ENCODE peak calls at places on chromosomes 5 and 9, in eight cellular contexts. D is NCI-H1092; S is PC-9; O is stomach; E is activated T-cell treated with anti-CD3 and anti-CD28 coated beads for 24 hours; L is stimulated activated naive CD4-positive, alpha-beta T cell; X is endothelial cell; H is CD4-positive, alpha-beta memory T cell. Z is an unnamed sample.

GRCh38 chr9:94860678-94861588 is 134.4 kb downstream of the AOPEP start:
- DNase-seq in D (no peak), S (peak), X (no peak), H (peak), E (peak), O (peak), L (peak), Z (no peak)

GRCh38 chr5:169745441-169746146 is 108.5 kb downstream of the DOCK2 start:
- DNase-seq in H (no peak), E (no peak), O (no peak), S (peak), X (no peak), D (no peak), L (no peak), Z (no peak)

GRCh38 chr5:375336-375920 is 53.9 kb downstream of the AHRR start:
- DNase-seq in E (no peak), D (no peak), X (no peak), L (no peak), O (no peak), H (no peak), S (no peak), Z (no peak)

GRCh38 chr5:154487541-154487940 is 9.5 kb upstream of the HAND1 start:
- DNase-seq in E (peak), H (no peak), L (no peak), X (no peak), O (no peak), S (no peak), D (no peak), Z (no peak)

GRCh38 chr9:106893088-106893487 is 30.1 kb downstream of the ZNF462 start:
- DNase-seq in L (no peak), H (no peak), E (no peak), S (peak), X (no peak), O (no peak), D (no peak), Z (no peak)

GRCh38 chr9:68685770-68686169 is 19.3 kb upstream of the PIP5K1B start:
- DNase-seq in X (peak), H (no peak), E (no peak), L (no peak), O (peak), D (no peak), S (no peak), Z (no peak)

GRCh38 chr5:43661102-43661501 is 58.1 kb downstream of the NNT start:
- DNase-seq in E (no peak), H (no peak), D (no peak), O (no peak), X (peak), S (peak), L (no peak), Z (peak)

GRCh38 chr5:149420509-149421371 is 41.6 kb upstream of the IL17B start:
- DNase-seq in D (no peak), S (no peak), O (peak), L (no peak), E (no peak), X (no peak), H (no peak), Z (no peak)

GRCh38 chr5:74251106-74252032 is 389.2 kb downstream of the ENC1 start:
- DNase-seq in X (peak), O (no peak), H (no peak), L (no peak), E (no peak), D (no peak), S (peak), Z (no peak)

GRCh38 chr5:82821978-82822927 is 254.9 kb downstream of the TMEM167A start:
- DNase-seq in O (no peak), S (no peak), E (no peak), H (no peak), X (no peak), L (no peak), D (no peak), Z (no peak)

GRCh38 chr9:27499481-27499880 is 24.6 kb upstream of the IFNK start:
- DNase-seq in X (no peak), O (no peak), S (peak), E (no peak), L (no peak), D (no peak), H (no peak), Z (no peak)

GRCh38 chr5:77936365-77936693 is 160.2 kb upstream of the TBCA start:
- DNase-seq in S (no peak), O (no peak), L (no peak), E (no peak), D (no peak), H (no peak), X (no peak), Z (no peak)

GRCh38 chr5:32837211-32837610 is 126.1 kb downstream of the NPR3 start:
- DNase-seq in X (no peak), S (no peak), H (no peak), E (no peak), L (no peak), D (no peak), O (no peak), Z (no peak)

GRCh38 chr5:94802450-94802849 is 184.0 kb downstream of the SLF1 start:
- DNase-seq in H (no peak), S (no peak), L (no peak), X (no peak), D (no peak), O (no peak), E (no peak), Z (no peak)

GRCh38 chr5:119212026-119212425 is 141.1 kb downstream of the DMXL1 start:
- DNase-seq in O (no peak), E (no peak), L (no peak), D (no peak), S (no peak), H (no peak), X (no peak), Z (no peak)

GRCh38 chr9:91180240-91180929 is 181.3 kb downstream of the AUH start:
- DNase-seq in D (no peak), X (no peak), E (no peak), L (no peak), O (peak), H (no peak), S (no peak), Z (no peak)

GRCh38 chr9:115717711-115718173 is 435.8 kb upstream of the PAPPA start:
- DNase-seq in E (no peak), D (no peak), O (no peak), L (no peak), H (no peak), S (no peak), X (no peak), Z (no peak)

GRCh38 chr5:120239076-120239475 is 225.0 kb upstream of the PRR16 start:
- DNase-seq in O (no peak), H (no peak), E (no peak), L (no peak), S (no peak), D (no peak), X (no peak), Z (no peak)

GRCh38 chr9:27429436-27429835 is 94.7 kb upstream of the IFNK start:
- DNase-seq in X (no peak), H (no peak), S (no peak), O (no peak), E (no peak), L (no peak), D (no peak), Z (no peak)

GRCh38 chr9:78566948-78567675 is 270.2 kb downstream of the PSAT1 start:
- DNase-seq in O (no peak), L (no peak), S (peak), E (no peak), H (no peak), D (no peak), X (no peak), Z (no peak)

GRCh38 chr5:167730121-167730520 is 561.3 kb upstream of the WWC1 start:
- DNase-seq in O (no peak), S (peak), L (no peak), H (no peak), X (no peak), D (no peak), E (no peak), Z (no peak)

GRCh38 chr9:97900103-97900737 is 22.1 kb downstream of the TRMO start:
- DNase-seq in D (no peak), O (no peak), L (no peak), E (no peak), S (no peak), X (no peak), H (no peak), Z (no peak)

GRCh38 chr5:43523662-43524072 is 8.7 kb upstream of the C5orf34 start:
- DNase-seq in D (no peak), H (no peak), X (no peak), E (no peak), O (no peak), S (no peak), L (no peak), Z (no peak)

GRCh38 chr5:177390363-177391300 is 6.4 kb downstream of the SLC34A1 start:
- DNase-seq in O (peak), L (peak), X (peak), S (peak), H (peak), E (peak), D (peak), Z (peak)

GRCh38 chr5:98069876-98070512 is 703.5 kb upstream of the RGMB start:
- DNase-seq in L (no peak), X (no peak), E (no peak), D (no peak), S (no peak), H (no peak), O (no peak), Z (no peak)

GRCh38 chr5:91794856-91795548 is 411.9 kb upstream of the ARRDC3 start:
- DNase-seq in D (no peak), O (no peak), E (no peak), L (no peak), H (no peak), S (peak), X (no peak), Z (no peak)

GRCh38 chr5:68331202-68332108 is 115.9 kb downstream of the PIK3R1 start:
- DNase-seq in X (no peak), O (no peak), H (no peak), D (no peak), S (no peak), E (no peak), L (no peak), Z (no peak)

GRCh38 chr5:124628251-124628650 is 118.2 kb downstream of the ZNF608 start:
- DNase-seq in D (no peak), L (no peak), E (no peak), X (no peak), H (no peak), S (no peak), O (no peak), Z (no peak)

GRCh38 chr5:94113087-94113486 is 371.7 kb upstream of the POU5F2 start:
- DNase-seq in X (no peak), O (no peak), H (no peak), L (no peak), E (no peak), D (no peak), S (no peak), Z (no peak)

GRCh38 chr9:108270041-108270440 is 585.7 kb downstream of the ACTL7B start:
- DNase-seq in O (no peak), S (peak), D (no peak), H (no peak), E (no peak), X (no peak), L (no peak), Z (no peak)

GRCh38 chr5:132179410-132179809 is 48.2 kb downstream of the P4HA2 start:
- DNase-seq in E (no peak), S (no peak), L (no peak), D (no peak), X (no peak), H (no peak), O (no peak), Z (no peak)

GRCh38 chr5:147208134-147208533 is 26.7 kb upstream of the STK32A start:
- DNase-seq in D (no peak), S (no peak), O (no peak), E (no peak), X (no peak), H (no peak), L (no peak), Z (no peak)

GRCh38 chr9:19901586-19901985 is 112.7 kb upstream of the SLC24A2 start:
- DNase-seq in L (no peak), E (no peak), D (no peak), H (no peak), O (no peak), X (no peak), S (no peak), Z (no peak)

GRCh38 chr5:131218392-131218791 is 45.5 kb upstream of the CDC42SE2 start:
- DNase-seq in D (no peak), H (no peak), S (no peak), E (no peak), O (no peak), X (no peak), L (no peak), Z (no peak)

GRCh38 chr9:126611592-126612328 is 2.0 kb upstream of the LMX1B start:
- DNase-seq in L (peak), X (peak), H (peak), S (no peak), O (peak), D (peak), E (peak), Z (peak)

GRCh38 chr9:88235615-88236014 is 97.3 kb upstream of the SPATA31C2 start:
- DNase-seq in E (no peak), O (no peak), X (no peak), H (no peak), L (no peak), D (no peak), S (no peak), Z (no peak)

GRCh38 chr5:61637566-61637965 is 305.5 kb downstream of the ZSWIM6 start:
- DNase-seq in E (no peak), O (no peak), L (no peak), X (no peak), S (no peak), D (no peak), H (no peak), Z (no peak)

GRCh38 chr5:98750693-98751092 is 22.8 kb upstream of the RGMB start:
- DNase-seq in O (no peak), L (no peak), S (no peak), D (no peak), X (peak), E (no peak), H (no peak), Z (no peak)

GRCh38 chr5:91281409-91281808 is 101.7 kb downstream of the ARRDC3 start:
- DNase-seq in X (no peak), L (no peak), D (no peak), E (no peak), H (no peak), O (no peak), S (peak), Z (no peak)

GRCh38 chr9:7656648-7657047 is 142.9 kb downstream of the DMAC1 start:
- DNase-seq in O (peak), S (no peak), X (no peak), L (no peak), E (no peak), D (peak), H (no peak), Z (no peak)

Z was measured in NCI-H1694.